ENCODE peak calls at places on chromosome 9, in seven cellular contexts. Q, O, P, J, W, K and L are unnamed samples.

GRCh38 chr9:109117856-109118801 is 1.6 kb downstream of the TMEM245 start:
- DNase-seq in Q (peak), O (peak), P (peak), J (no peak), W (no peak), K (no peak), L (peak)

GRCh38 chr9:22053178-22053577 is 44.1 kb upstream of the CDKN2B start:
- DNase-seq in Q (no peak), O (peak), P (no peak), J (no peak), W (no peak), K (no peak), L (no peak)

GRCh38 chr9:19404278-19405075 is 4.3 kb upstream of the ACER2 start:
- DNase-seq in Q (no peak), O (no peak), P (no peak), J (no peak), W (peak), K (no peak), L (no peak)

GRCh38 chr9:109475526-109475925 is 22.6 kb downstream of the PTPN3 start:
- DNase-seq in Q (no peak), O (no peak), P (no peak), J (no peak), W (peak), K (no peak), L (no peak)

GRCh38 chr9:84239341-84239740 is 101.2 kb downstream of the SLC28A3 start:
- DNase-seq in Q (no peak), O (no peak), P (no peak), J (no peak), W (no peak), K (no peak), L (no peak)

GRCh38 chr9:84301851-84302250 is 38.7 kb downstream of the SLC28A3 start:
- DNase-seq in Q (no peak), O (peak), P (no peak), J (no peak), W (no peak), K (no peak), L (no peak)

GRCh38 chr9:113635586-113635985 is 172.1 kb downstream of the RGS3 start:
- DNase-seq in Q (no peak), O (no peak), P (no peak), J (no peak), W (no peak), K (no peak), L (no peak)

GRCh38 chr9:40884072-40884901 is 244.2 kb downstream of the FOXD4L6 start:
- DNase-seq in Q (no peak), O (no peak), P (no peak), J (no peak), W (no peak), K (no peak), L (peak)

GRCh38 chr9:93166699-93167098 is 17.2 kb upstream of the WNK2 start:
- DNase-seq in Q (no peak), O (no peak), P (no peak), J (no peak), W (no peak), K (no peak), L (no peak)

GRCh38 chr9:18493361-18494015 is 19.5 kb downstream of the ADAMTSL1 start:
- DNase-seq in Q (no peak), O (peak), P (no peak), J (peak), W (peak), K (no peak), L (no peak)

GRCh38 chr9:111966851-111967250 is 70.2 kb downstream of the UGCG start:
- DNase-seq in Q (no peak), O (peak), P (no peak), J (peak), W (no peak), K (no peak), L (no peak)

GRCh38 chr9:18936094-18936871 is 96.7 kb downstream of the SAXO1 start:
- DNase-seq in Q (no peak), O (no peak), P (no peak), J (no peak), W (no peak), K (no peak), L (no peak)

GRCh38 chr9:2120926-2121689 is 106.0 kb downstream of the SMARCA2 start:
- DNase-seq in Q (no peak), O (peak), P (no peak), J (no peak), W (no peak), K (no peak), L (no peak)

GRCh38 chr9:78973906-78974305 is 597.9 kb upstream of the TLE4 start:
- DNase-seq in Q (no peak), O (peak), P (no peak), J (no peak), W (no peak), K (no peak), L (no peak)

GRCh38 chr9:107528686-107529085 is 39.1 kb upstream of the KLF4 start:
- DNase-seq in Q (no peak), O (no peak), P (no peak), J (no peak), W (no peak), K (no peak), L (no peak)

GRCh38 chr9:122261469-122261881 is 3.2 kb downstream of the RBM18 start:
- DNase-seq in Q (no peak), O (peak), P (no peak), J (no peak), W (peak), K (no peak), L (no peak)

GRCh38 chr9:135023389-135023788 is 64.1 kb upstream of the OLFM1 start:
- DNase-seq in Q (no peak), O (peak), P (no peak), J (no peak), W (no peak), K (no peak), L (no peak)

GRCh38 chr9:81529556-81530193 is 159.7 kb downstream of the TLE1 start:
- DNase-seq in Q (no peak), O (peak), P (no peak), J (peak), W (no peak), K (no peak), L (no peak)

GRCh38 chr9:127182901-127183746 is 60.7 kb upstream of the ANGPTL2 start:
- DNase-seq in Q (no peak), O (peak), P (no peak), J (no peak), W (no peak), K (no peak), L (no peak)

GRCh38 chr9:20356392-20357206 is 265.7 kb downstream of the MLLT3 start:
- DNase-seq in Q (peak), O (peak), P (peak), J (no peak), W (peak), K (peak), L (peak)

GRCh38 chr9:129242191-129242953 is 64.3 kb upstream of the IER5L start:
- DNase-seq in Q (no peak), O (no peak), P (no peak), J (no peak), W (no peak), K (no peak), L (no peak)

GRCh38 chr9:3906437-3907213 is 380.8 kb upstream of the RFX3 start:
- DNase-seq in Q (no peak), O (peak), P (no peak), J (no peak), W (no peak), K (no peak), L (peak)

GRCh38 chr9:8890695-8891094 is 1091.1 kb upstream of the DMAC1 start:
- DNase-seq in Q (no peak), O (no peak), P (no peak), J (no peak), W (no peak), K (no peak), L (no peak)

GRCh38 chr9:3263698-3264097 is 262.1 kb downstream of the RFX3 start:
- DNase-seq in Q (no peak), O (no peak), P (no peak), J (no peak), W (no peak), K (no peak), L (no peak)

GRCh38 chr9:7174884-7175283 is 417.1 kb downstream of the KDM4C start:
- DNase-seq in Q (no peak), O (no peak), P (no peak), J (no peak), W (no peak), K (no peak), L (peak)

GRCh38 chr9:134179918-134180785 is 15.8 kb upstream of the RNU6ATAC start:
- DNase-seq in Q (no peak), O (no peak), P (peak), J (no peak), W (no peak), K (no peak), L (no peak)

GRCh38 chr9:131977074-131977838 is 102.4 kb downstream of the MED27 start:
- DNase-seq in Q (no peak), O (no peak), P (no peak), J (no peak), W (no peak), K (no peak), L (no peak)

GRCh38 chr9:16482764-16483163 is 387.7 kb downstream of the BNC2 start:
- DNase-seq in Q (no peak), O (no peak), P (no peak), J (no peak), W (no peak), K (no peak), L (no peak)

GRCh38 chr9:114001794-114002261 is 76.3 kb downstream of the AMBP start:
- DNase-seq in Q (no peak), O (no peak), P (no peak), J (no peak), W (no peak), K (no peak), L (no peak)

GRCh38 chr9:128254855-128255759 is 20.7 kb downstream of the GOLGA2 start:
- DNase-seq in Q (peak), O (peak), P (peak), J (no peak), W (no peak), K (peak), L (peak)

GRCh38 chr9:134545213-134546211 is 96.1 kb upstream of the COL5A1 start:
- DNase-seq in Q (no peak), O (peak), P (no peak), J (no peak), W (no peak), K (no peak), L (no peak)

GRCh38 chr9:130933114-130934046 is 5.7 kb downstream of the FIBCD1 start:
- DNase-seq in Q (no peak), O (peak), P (no peak), J (no peak), W (no peak), K (no peak), L (peak)

GRCh38 chr9:27425827-27426716 is 98.0 kb upstream of the IFNK start:
- DNase-seq in Q (no peak), O (no peak), P (no peak), J (no peak), W (no peak), K (no peak), L (no peak)